ENCODE peak calls at places on chromosomes 11 and 22, in four cellular contexts. Q, U, D and I are unnamed samples.

GRCh38 chr11:75371930-75372876 is 20.7 kb upstream of the ARRB1 start:
- ATAC-seq in Q (peak), U (peak), D (no peak), I (peak)

GRCh38 chr11:17845431-17845881 is 110.9 kb downstream of the KCNC1 start:
- ATAC-seq in Q (no peak), U (peak), D (no peak), I (peak)

GRCh38 chr11:120565436-120566155 is 54.0 kb downstream of the GRIK4 start:
- ATAC-seq in Q (no peak), U (no peak), D (no peak), I (no peak)

GRCh38 chr11:36532908-36533601 is 23.0 kb upstream of the TRAF6 start:
- ATAC-seq in Q (no peak), U (no peak), D (no peak), I (no peak)

GRCh38 chr11:16924462-16924825 is 89.8 kb downstream of the PLEKHA7 start:
- ATAC-seq in Q (peak), U (no peak), D (no peak), I (no peak)

GRCh38 chr11:130070829-130071205 is 1.1 kb downstream of the APLP2 start:
- ATAC-seq in Q (no peak), U (no peak), D (no peak), I (no peak)

GRCh38 chr11:68327586-68328370 is 15.4 kb downstream of the LRP5 start:
- ATAC-seq in Q (no peak), U (no peak), D (no peak), I (no peak)

GRCh38 chr22:38213319-38214247 is 11.8 kb downstream of the MAFF start:
- ATAC-seq in Q (no peak), U (no peak), D (no peak), I (no peak)

GRCh38 chr11:36282926-36283325 is 6.3 kb downstream of the COMMD9 start:
- ATAC-seq in Q (no peak), U (no peak), D (no peak), I (no peak)

GRCh38 chr11:551596-551995 is 8.9 kb downstream of the LMNTD2 start:
- ATAC-seq in Q (no peak), U (no peak), D (no peak), I (no peak)

GRCh38 chr11:57364851-57365660 is 15.9 kb downstream of the PRG3 start:
- ATAC-seq in Q (no peak), U (no peak), D (no peak), I (no peak)

GRCh38 chr11:17588166-17588565 is 41.1 kb downstream of the OTOG start:
- ATAC-seq in Q (no peak), U (no peak), D (no peak), I (no peak)

GRCh38 chr11:115965754-115966504 is 461.7 kb upstream of the CADM1 start:
- ATAC-seq in Q (no peak), U (no peak), D (peak), I (no peak)

GRCh38 chr11:789951-790350 is at the start of gene CEND1:
- ATAC-seq in Q (peak), U (peak), D (no peak), I (no peak)

DNA sequence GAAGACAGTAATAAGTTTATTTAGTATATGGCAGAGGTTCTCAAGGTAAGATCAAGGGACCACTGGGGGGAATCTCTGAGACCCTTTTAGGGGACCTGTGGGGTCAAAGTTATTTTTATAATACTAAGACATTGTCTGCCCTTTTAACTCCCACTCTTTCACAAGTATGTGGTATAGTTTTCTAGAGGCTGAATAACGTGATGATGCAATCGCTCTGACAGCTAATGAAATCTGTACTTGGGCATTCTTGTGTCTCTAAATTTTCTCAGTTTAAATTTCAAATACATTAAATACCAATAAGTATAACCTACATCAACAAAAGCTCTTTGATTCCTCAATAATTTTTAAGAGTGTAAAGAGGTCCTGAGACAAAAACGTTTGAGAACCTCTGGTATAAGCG is 147.9 kb downstream of the ATG16L2 start:
- ATAC-seq in Q (no peak), U (no peak), D (no peak), I (no peak)
- H3K4me3 ChIP-seq in Q (no peak), U (no peak), D (no peak), I (no peak)

GRCh38 chr11:64224151-64224890 is 1.7 kb downstream of the TRPT1 start:
- ATAC-seq in Q (no peak), U (no peak), D (no peak), I (no peak)

GRCh38 chr11:64227405-64227956 is 1.4 kb downstream of the NUDT22 start:
- ATAC-seq in Q (no peak), U (no peak), D (no peak), I (no peak)

GRCh38 chr11:64224891-64225607 is 937 bp downstream of the TRPT1 start:
- ATAC-seq in Q (peak), U (no peak), D (peak), I (no peak)

GRCh38 chr11:64225608-64226506 is at the start of the genes NUDT22 and TRPT1:
- ATAC-seq in Q (peak), U (peak), D (peak), I (peak)

GRCh38 chr11:64226507-64227051 is 505 bp downstream of the NUDT22 start:
- ATAC-seq in Q (peak), U (peak), D (peak), I (peak)
- TF ChIP-seq CTCF in Q (no peak), U (no peak), D (no peak), I (no peak)

GRCh38 chr11:96316869-96317268 is 26.1 kb downstream of the MAML2 start:
- ATAC-seq in Q (no peak), U (no peak), D (no peak), I (no peak)

GRCh38 chr11:96315476-96315875 is 27.5 kb downstream of the MAML2 start:
- ATAC-seq in Q (no peak), U (no peak), D (no peak), I (no peak)

GRCh38 chr11:96317576-96317975 is 25.4 kb downstream of the MAML2 start:
- ATAC-seq in Q (no peak), U (no peak), D (no peak), I (no peak)

GRCh38 chr11:96313163-96313562 is 29.8 kb downstream of the MAML2 start:
- ATAC-seq in Q (no peak), U (no peak), D (no peak), I (no peak)

DNA sequence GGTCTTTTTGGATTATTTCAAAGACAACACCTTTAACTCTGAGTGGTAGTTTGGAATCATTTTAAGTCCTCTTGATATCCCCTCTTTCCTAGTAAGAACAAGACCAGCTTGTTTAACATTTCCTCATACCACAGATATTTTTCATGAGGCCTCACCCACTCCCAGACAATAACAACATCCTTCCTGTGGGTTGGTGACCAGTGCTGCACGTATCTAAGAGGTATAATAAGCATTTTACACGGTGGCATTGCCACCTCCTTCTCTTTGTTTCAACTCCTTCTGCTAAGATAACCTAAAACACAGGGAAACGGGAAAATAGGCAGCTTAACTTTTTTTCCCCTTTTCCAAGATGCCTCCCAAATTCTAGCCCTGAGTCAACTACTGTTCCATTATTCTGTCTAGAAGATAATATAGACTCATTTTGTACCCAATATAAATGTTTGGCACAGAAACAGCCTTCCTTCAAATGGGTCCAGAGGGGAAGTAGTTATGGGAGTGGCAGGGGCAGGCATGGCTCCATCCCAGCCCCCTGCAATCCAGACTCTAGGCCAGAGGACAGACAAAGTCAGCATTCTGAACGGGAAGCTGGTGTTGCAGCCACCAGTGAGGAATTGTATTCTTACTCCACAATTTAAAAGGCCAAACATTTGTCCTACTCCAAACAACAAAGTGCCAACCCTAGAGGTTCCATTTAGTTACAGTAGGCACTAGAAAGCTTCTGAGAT is 28.5 kb downstream of the MAML2 start:
- ATAC-seq in Q (peak), U (peak), D (no peak), I (peak)
- H3K27ac ChIP-seq in Q (peak), U (peak), D (peak), I (peak)

DNA sequence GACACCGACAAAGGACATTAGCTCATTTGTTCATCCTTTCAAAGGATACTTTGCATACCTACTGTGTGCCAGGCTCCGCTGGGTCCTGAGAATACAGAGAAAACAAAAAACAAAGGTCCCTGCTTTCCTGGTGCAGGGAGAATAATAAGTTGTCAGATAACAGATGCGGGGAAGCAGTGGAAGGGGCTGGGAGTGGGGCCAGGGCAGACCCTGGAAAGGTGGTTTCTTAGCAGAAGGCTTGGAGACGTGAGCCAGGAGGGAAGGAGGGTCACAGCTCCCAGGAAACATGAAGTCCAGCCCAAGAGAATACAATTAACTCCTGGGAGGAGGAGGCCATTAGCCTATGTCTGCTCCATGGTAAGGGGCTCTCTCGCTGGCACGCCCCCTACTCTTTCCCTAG is 9.8 kb upstream of the ANO1 start:
- ATAC-seq in Q (no peak), U (no peak), D (no peak), I (no peak)
- H3K4me3 ChIP-seq in Q (no peak), U (no peak), D (no peak), I (no peak)

DNA sequence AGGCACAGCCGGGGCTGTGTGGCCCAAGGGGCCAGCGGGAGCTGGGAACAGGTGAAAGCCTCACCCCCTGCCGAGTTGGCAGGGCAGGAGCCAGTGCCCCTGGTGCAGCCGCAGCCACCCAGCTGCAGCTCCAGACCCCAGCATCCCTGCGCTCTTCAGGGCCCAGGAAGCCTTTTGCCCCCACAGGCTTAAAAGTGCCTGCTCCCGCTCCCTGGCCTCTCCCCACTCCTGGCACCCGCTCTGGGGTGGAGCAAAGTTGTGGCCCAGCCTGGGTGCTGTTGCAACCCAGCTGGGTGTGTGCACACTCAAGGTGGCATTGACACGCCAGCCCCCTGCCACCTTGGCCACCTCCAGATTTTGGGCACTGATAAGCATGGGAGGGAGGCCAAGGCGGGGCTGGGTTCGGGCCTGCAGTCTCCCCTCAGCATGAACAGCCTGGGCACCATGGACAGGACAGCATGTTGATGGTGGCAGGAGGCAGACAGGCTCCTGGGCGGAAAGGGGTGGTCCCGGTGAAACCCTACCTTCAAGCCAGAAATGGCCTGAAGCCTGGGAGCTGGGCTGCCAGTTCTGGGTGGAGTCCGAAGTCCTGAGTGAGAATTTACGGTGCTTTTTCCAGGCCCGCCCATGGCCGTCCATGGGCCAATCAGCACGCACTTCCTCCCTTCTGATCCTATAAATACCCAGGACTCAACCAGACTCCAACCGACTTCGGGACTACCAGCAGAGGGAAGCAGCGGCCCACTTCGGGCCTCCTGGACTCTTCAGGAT is 23.5 kb upstream of the RNASEH2C start:
- ATAC-seq in Q (peak), U (no peak), D (peak), I (no peak)
- TF ChIP-seq CTCF in Q (peak), U (peak), D (peak), I (no peak)

GRCh38 chr11:93570759-93571413 is 27.7 kb upstream of the SMCO4 start:
- ATAC-seq in Q (peak), U (peak), D (peak), I (peak)
- H3K27ac ChIP-seq in Q (peak), U (no peak), D (peak), I (no peak)

DNA sequence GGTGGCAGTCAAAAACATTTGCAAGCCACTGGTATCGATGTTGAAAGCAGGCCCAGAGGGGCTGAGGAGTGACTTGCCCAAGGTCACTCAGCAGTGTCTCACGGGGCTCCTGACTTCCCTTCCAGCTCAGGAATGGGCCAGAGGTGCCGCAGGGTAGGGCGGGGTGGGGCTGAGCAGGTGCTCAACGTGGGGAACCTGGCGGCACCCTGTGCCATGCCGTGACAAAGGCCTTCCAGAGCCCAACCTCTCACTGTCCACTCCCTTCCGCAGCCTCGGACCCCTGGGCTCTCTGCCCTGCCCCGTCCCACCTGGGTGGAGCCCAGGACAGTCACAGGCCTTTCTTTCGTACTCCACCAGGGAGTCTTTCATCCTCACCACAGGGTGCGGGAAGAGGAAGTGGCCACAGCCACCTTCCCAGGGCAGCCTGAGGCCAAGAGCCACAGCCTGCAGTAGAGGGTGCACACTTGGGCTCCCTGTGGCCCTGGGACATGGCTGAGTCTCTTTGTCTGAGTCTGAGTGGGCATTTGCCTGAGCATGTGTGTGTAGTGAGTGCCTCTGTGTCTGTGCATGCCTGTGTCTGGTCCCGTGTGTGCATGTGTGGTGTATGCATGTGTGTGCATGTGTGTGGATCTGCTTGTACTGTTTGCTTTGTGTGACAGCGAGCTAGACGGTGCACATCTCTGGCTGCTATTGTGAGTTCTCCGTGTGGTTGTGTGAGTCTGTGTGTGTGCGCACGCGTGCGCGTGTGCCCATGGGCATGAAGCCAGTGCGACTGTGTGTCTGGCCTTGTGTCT is 6.0 kb upstream of the LIF start:
- ATAC-seq in Q (peak), U (no peak), D (no peak), I (no peak)
- H3K4me3 ChIP-seq in Q (peak), U (no peak), D (no peak), I (no peak)

GRCh38 chr11:84261707-84262106 is 975.5 kb upstream of the CCDC90B start:
- ATAC-seq in Q (no peak), U (no peak), D (no peak), I (no peak)
- TF ChIP-seq CTCF in Q (no peak), U (no peak), D (no peak), I (no peak)